ENCODE peak calls at places on chromosome 4, in eight cellular contexts. G is GM13976, J is IMR-90, S is stromal cell of bone marrow, A is fibroblast of the conjunctiva, M is erythroblast, K is NCI-H774, H is T-cell. C is an unnamed sample.

GRCh38 chr4:88720749-88721428 is 23.3 kb upstream of the NAP1L5 start:
- DNase-seq in G (no peak), H (no peak), K (no peak), M (no peak), J (no peak), A (no peak), S (no peak), C (no peak)

GRCh38 chr4:1028574-1029220 is 17.3 kb downstream of the FGFRL1 start:
- DNase-seq in A (no peak), J (no peak), H (no peak), M (no peak), S (no peak), K (no peak), G (no peak), C (no peak)

GRCh38 chr4:137819964-137820383 is 287.7 kb upstream of the PCDH18 start:
- DNase-seq in K (no peak), M (peak), S (peak), H (no peak), A (peak), G (peak), J (peak), C (peak)

GRCh38 chr4:8915201-8916200 is 43.9 kb upstream of the HMX1 start:
- DNase-seq in K (no peak), M (no peak), H (no peak), S (no peak), G (peak), A (no peak), J (no peak), C (no peak)

GRCh38 chr4:148204892-148205291 is 237.3 kb downstream of the NR3C2 start:
- DNase-seq in S (no peak), G (no peak), K (no peak), A (no peak), M (no peak), J (no peak), H (no peak), C (no peak)

GRCh38 chr4:118335316-118335715 is 17.5 kb downstream of the PRSS12 start:
- DNase-seq in S (no peak), A (no peak), H (no peak), G (no peak), J (no peak), K (no peak), M (no peak), C (no peak)

GRCh38 chr4:181004056-181004455 is 1239.1 kb upstream of the TENM3 start:
- DNase-seq in G (no peak), K (no peak), J (no peak), M (no peak), A (no peak), H (no peak), S (no peak), C (no peak)

GRCh38 chr4:38583102-38583501 is 80.9 kb upstream of the KLF3 start:
- DNase-seq in A (no peak), M (no peak), H (no peak), G (no peak), S (peak), K (no peak), J (no peak), C (no peak)

GRCh38 chr4:25504932-25505636 is 128.0 kb downstream of the ANAPC4 start:
- DNase-seq in S (no peak), A (no peak), G (no peak), J (no peak), H (no peak), M (no peak), K (no peak), C (no peak)

GRCh38 chr4:121951570-121952110 is at the start of gene TRPC3:
- DNase-seq in J (peak), G (no peak), K (no peak), H (no peak), S (no peak), A (no peak), M (peak), C (peak)

GRCh38 chr4:1208266-1208961 is 36.0 kb upstream of the SPON2 start:
- DNase-seq in G (no peak), H (no peak), A (no peak), S (no peak), M (no peak), K (no peak), J (no peak), C (no peak)

GRCh38 chr4:164424852-164425251 is 329.1 kb upstream of the SMIM31 start:
- DNase-seq in K (peak), J (no peak), S (no peak), A (no peak), M (no peak), H (no peak), G (no peak), C (no peak)

GRCh38 chr4:155353923-155354540 is 22.7 kb downstream of the MAP9 start:
- DNase-seq in M (peak), K (no peak), J (peak), H (peak), A (peak), G (no peak), S (peak), C (peak)

GRCh38 chr4:110211007-110211769 is 12.8 kb upstream of the ELOVL6 start:
- DNase-seq in M (peak), H (no peak), K (no peak), G (peak), J (peak), S (no peak), A (no peak), C (peak)

GRCh38 chr4:57854748-57855147 is 744.6 kb upstream of the IGFBP7 start:
- DNase-seq in J (no peak), A (no peak), S (no peak), G (no peak), M (no peak), K (no peak), H (no peak), C (no peak)

GRCh38 chr4:106502106-106502699 is 133.6 kb upstream of the GIMD1 start:
- DNase-seq in H (no peak), M (peak), A (peak), J (peak), K (peak), G (peak), S (no peak), C (peak)

GRCh38 chr4:37001688-37002436 is 242.7 kb upstream of the NWD2 start:
- DNase-seq in S (no peak), A (no peak), K (no peak), J (no peak), G (no peak), M (no peak), H (no peak), C (no peak)

GRCh38 chr4:89009107-89009506 is 47.9 kb downstream of the FAM13A start:
- DNase-seq in M (peak), H (no peak), G (no peak), S (no peak), J (no peak), A (no peak), K (no peak), C (no peak)

GRCh38 chr4:33369366-33369899 is 2649.3 kb downstream of the PCDH7 start:
- DNase-seq in J (peak), S (peak), H (no peak), K (no peak), G (no peak), A (peak), M (no peak), C (no peak)

GRCh38 chr4:153409412-153409811 is 56.7 kb upstream of the TMEM131L start:
- DNase-seq in G (no peak), H (no peak), J (peak), A (peak), M (no peak), S (peak), K (no peak), C (no peak)

GRCh38 chr4:68599150-68599549 is 23.0 kb upstream of the UGT2B17 start:
- DNase-seq in J (no peak), S (no peak), H (no peak), A (no peak), K (no peak), M (no peak), G (no peak), C (no peak)

GRCh38 chr4:76960014-76960413 is 10.5 kb downstream of the SEPTIN11 start:
- DNase-seq in M (no peak), S (no peak), A (no peak), G (peak), K (no peak), H (no peak), J (no peak), C (no peak)

GRCh38 chr4:114257516-114257915 is 278.1 kb upstream of the ARSJ start:
- DNase-seq in J (peak), K (no peak), H (no peak), G (no peak), S (peak), A (no peak), M (no peak), C (no peak)

GRCh38 chr4:187027231-187027760 is 303.6 kb upstream of the FAT1 start:
- DNase-seq in K (no peak), J (peak), S (no peak), M (no peak), G (no peak), A (no peak), H (no peak), C (no peak)

GRCh38 chr4:8030121-8030781 is 90.6 kb upstream of the AFAP1 start:
- DNase-seq in G (no peak), M (no peak), K (no peak), J (no peak), A (no peak), S (no peak), H (no peak), C (no peak)

GRCh38 chr4:107794001-107794400 is 30.7 kb upstream of the SGMS2 start:
- DNase-seq in H (no peak), J (no peak), G (no peak), K (no peak), A (no peak), S (no peak), M (no peak), C (no peak)

GRCh38 chr4:186725422-186726149 is 1.9 kb upstream of the FAT1 start:
- DNase-seq in M (peak), S (peak), H (no peak), K (peak), J (peak), G (no peak), A (peak), C (peak)

GRCh38 chr4:44760142-44760898 is 34.0 kb upstream of the GNPDA2 start:
- DNase-seq in G (peak), K (peak), S (peak), J (peak), M (peak), A (peak), H (no peak), C (peak)

GRCh38 chr4:147590249-147590920 is 26.8 kb upstream of the TMEM184C start:
- DNase-seq in G (peak), M (peak), A (peak), H (peak), J (peak), K (no peak), S (peak), C (peak)

GRCh38 chr4:88818650-88819470 is 121.2 kb upstream of the NAP1L5 start:
- DNase-seq in H (peak), K (peak), S (peak), J (peak), A (peak), M (peak), G (peak), C (peak)

GRCh38 chr4:11720292-11720691 is 291.6 kb upstream of the HS3ST1 start:
- DNase-seq in A (peak), J (peak), G (peak), M (no peak), S (no peak), K (peak), H (no peak), C (peak)

GRCh38 chr4:1685604-1686150 is 1.6 kb upstream of the FAM53A start:
- DNase-seq in M (no peak), A (no peak), S (no peak), H (no peak), G (no peak), K (no peak), J (no peak), C (no peak)

GRCh38 chr4:127120706-127121105 is 512.1 kb upstream of the INTU start:
- DNase-seq in G (no peak), J (no peak), H (no peak), K (no peak), S (no peak), A (no peak), M (no peak), C (no peak)

GRCh38 chr4:176443117-176443516 is 123.4 kb downstream of the SPCS3 start:
- DNase-seq in A (peak), M (no peak), J (peak), G (no peak), H (no peak), K (no peak), S (peak), C (no peak)

GRCh38 chr4:164423819-164424218 is 330.1 kb upstream of the SMIM31 start:
- DNase-seq in H (no peak), M (no peak), G (no peak), K (no peak), S (no peak), J (no peak), A (no peak), C (no peak)

C was measured in NCI-H1092 treated with DMSO at 0.1 percent for 48 hours.